ENCODE peak calls at places on chromosomes 5 and 9, in six cellular contexts. M, L, Z, C, Q and F are unnamed samples. For H3K9me3 and H3K4me1, the result is how much of the 10 kb centered on the place peaks cover.

GRCh38 chr9:2026598-2026997 is 11.5 kb downstream of the SMARCA2 start:
- DNase-seq in C (no peak), L (no peak), Q (no peak), Z (no peak), M (no peak), F (no peak)

GRCh38 chr5:133565993-133566392 is 46.3 kb downstream of the FSTL4 start:
- DNase-seq in C (peak), M (no peak), Q (no peak), L (no peak), Z (peak), F (no peak)

GRCh38 chr9:20552874-20553624 is 69.2 kb downstream of the MLLT3 start:
- DNase-seq in Q (no peak), Z (peak), C (no peak), M (no peak), L (no peak), F (no peak)

GRCh38 chr5:57232293-57233033 is 58.6 kb downstream of the GPBP1 start:
- DNase-seq in C (no peak), M (no peak), L (no peak), Z (no peak), Q (no peak), F (no peak)

GRCh38 chr9:20658677-20659473 is 25.2 kb upstream of the FOCAD start:
- DNase-seq in Z (peak), M (no peak), Q (peak), C (no peak), L (no peak), F (no peak)

GRCh38 chr5:40799248-40799647 is 1.1 kb upstream of the PRKAA1 start:
- DNase-seq in Z (peak), M (no peak), L (no peak), C (no peak), Q (no peak), F (no peak)

GRCh38 chr9:99210572-99210971 is 11.2 kb downstream of the ALG2 start:
- DNase-seq in C (no peak), Z (no peak), M (no peak), Q (no peak), L (no peak), F (no peak)

GRCh38 chr5:27466959-27467358 is 428.6 kb upstream of the CDH9 start:
- DNase-seq in Z (no peak), M (no peak), L (no peak), C (no peak), Q (no peak), F (no peak)

GRCh38 chr9:123997665-123998277 is 13.8 kb upstream of the LHX2 start:
- DNase-seq in C (no peak), Z (no peak), M (no peak), L (peak), Q (peak), F (no peak)

GRCh38 chr9:92668746-92669526 is 995 bp downstream of the IPPK start:
- DNase-seq in Z (peak), L (peak), M (no peak), C (peak), Q (peak), F (no peak)

GRCh38 chr9:129323376-129323998 is 145.4 kb upstream of the IER5L start:
- DNase-seq in Z (peak), M (no peak), Q (no peak), L (peak), C (no peak), F (peak)

GRCh38 chr5:24644757-24645156 is at the start of gene CDH10:
- DNase-seq in C (no peak), Q (no peak), Z (peak), M (peak), L (no peak), F (no peak)

GRCh38 chr9:14730367-14730958 is 7.9 kb upstream of the CER1 start:
- DNase-seq in Z (no peak), Q (no peak), M (no peak), C (no peak), L (no peak), F (no peak)

GRCh38 chr9:127347831-127348699 is 48.9 kb upstream of the SLC2A8 start:
- DNase-seq in C (peak), Q (no peak), L (no peak), M (no peak), Z (peak), F (no peak)

GRCh38 chr9:84169240-84169639 is 171.3 kb downstream of the SLC28A3 start:
- DNase-seq in M (no peak), Z (peak), L (no peak), C (no peak), Q (no peak), F (no peak)

GRCh38 chr5:103624748-103625147 is 62.2 kb upstream of the NUDT12 start:
- DNase-seq in L (no peak), Q (no peak), C (no peak), M (no peak), Z (no peak), F (no peak)

GRCh38 chr5:35281613-35282012 is 51.3 kb upstream of the PRLR start:
- DNase-seq in Q (no peak), M (no peak), C (no peak), Z (no peak), L (no peak), F (no peak)

GRCh38 chr9:34986541-34987047 is 3.0 kb upstream of the DNAJB5 start:
- DNase-seq in Z (peak), C (peak), L (no peak), Q (no peak), M (no peak), F (peak)

GRCh38 chr9:29697011-29697410 is 2123.7 kb upstream of the C9orf72 start:
- DNase-seq in M (no peak), Q (no peak), Z (peak), L (no peak), C (no peak), F (no peak)

GRCh38 chr9:82539126-82539525 is 523.8 kb downstream of the RASEF start:
- DNase-seq in Q (no peak), Z (no peak), L (no peak), M (no peak), C (no peak), F (no peak)

GRCh38 chr5:367358-368130 is 46.0 kb downstream of the AHRR start:
- DNase-seq in C (no peak), L (peak), Z (no peak), M (no peak), Q (peak), F (peak)

GRCh38 chr5:72552041-72552557 is 44.9 kb upstream of the ZNF366 start:
- DNase-seq in Z (peak), M (no peak), L (no peak), C (no peak), Q (no peak), F (no peak)

GRCh38 chr9:4740373-4740622 is 704 bp downstream of the AK3 start:
- DNase-seq in L (no peak), M (no peak), C (no peak), Q (no peak), Z (no peak), F (no peak)

GRCh38 chr9:96067004-96067403 is 191.5 kb downstream of the ERCC6L2 start:
- DNase-seq in M (no peak), C (no peak), Q (no peak), Z (no peak), L (peak), F (no peak)

GRCh38 chr5:2817031-2817603 is 65.6 kb upstream of the IRX2 start:
- DNase-seq in Z (no peak), M (no peak), L (no peak), C (no peak), Q (no peak), F (no peak)

GRCh38 chr5:139915834-139916233 is 120.2 kb downstream of the PSD2 start:
- DNase-seq in M (no peak), Q (no peak), L (no peak), C (no peak), Z (no peak), F (no peak)

GRCh38 chr5:68964679-68965078 is 129.1 kb upstream of the SLC30A5 start:
- DNase-seq in M (no peak), C (no peak), Z (no peak), Q (no peak), L (no peak), F (no peak)

GRCh38 chr5:82820188-82820587 is 257.0 kb downstream of the TMEM167A start:
- DNase-seq in M (no peak), C (no peak), L (no peak), Q (no peak), Z (peak), F (no peak)

GRCh38 chr9:15622596-15622995 is 69.8 kb downstream of the CCDC171 start:
- DNase-seq in Q (no peak), L (no peak), C (no peak), Z (peak), M (no peak), F (no peak)

GRCh38 chr9:100098241-100098886 is 436 bp downstream of the ERP44 start:
- DNase-seq in M (no peak), L (no peak), Q (peak), Z (peak), C (peak), F (peak)

GRCh38 chr9:125966456-125966855 is 219.3 kb downstream of the PBX3 start:
- DNase-seq in Q (no peak), M (no peak), L (no peak), Z (no peak), C (no peak), F (no peak)

GRCh38 chr9:19934301-19934868 is 145.5 kb upstream of the SLC24A2 start:
- DNase-seq in C (no peak), Q (peak), M (peak), L (peak), Z (peak), F (no peak)

GRCh38 chr9:35116898-35117551 is 1.4 kb upstream of the ATOSB start:
- DNase-seq in L (peak), Q (peak), Z (peak), C (peak), M (peak), F (peak)

DNA sequence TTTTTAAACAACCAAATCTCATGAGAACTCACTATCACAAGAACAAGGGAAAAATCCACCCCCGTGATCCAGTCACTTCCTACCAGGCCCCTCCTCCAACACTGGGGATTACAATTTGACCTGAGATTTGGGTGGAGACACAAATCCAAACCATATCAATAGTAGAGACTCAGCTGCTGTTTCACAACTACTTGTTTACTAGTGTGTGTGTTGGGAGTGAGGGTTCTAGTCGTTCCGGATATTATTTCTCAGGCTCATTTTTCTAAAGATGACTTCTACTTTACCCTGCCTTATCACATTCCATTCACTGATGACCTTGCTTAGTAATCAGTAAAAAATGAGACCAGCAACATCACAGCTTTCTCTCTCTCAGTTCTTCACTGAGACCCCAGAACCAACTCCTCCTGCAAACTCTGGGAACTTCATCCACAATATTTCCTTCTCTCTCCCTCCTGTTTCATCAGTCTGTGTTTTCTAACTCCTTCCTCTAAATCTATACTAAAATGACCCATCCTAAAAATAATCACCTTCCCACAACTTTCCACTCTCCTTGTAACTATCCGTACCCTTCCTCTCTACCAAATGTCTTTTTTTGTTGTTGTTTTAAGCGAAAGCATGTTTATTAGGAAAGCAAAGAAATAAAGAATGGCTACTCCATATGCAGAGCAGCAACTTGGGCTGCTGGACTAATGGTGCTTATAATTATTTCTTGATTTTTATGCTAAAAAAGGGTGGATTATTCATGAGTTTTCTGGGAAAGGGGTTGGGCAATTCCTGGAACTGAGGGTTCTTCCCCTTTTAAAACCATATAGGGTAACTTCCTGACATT is 121.5 kb upstream of the SPRY4 start:
- DNase-seq in Z (peak), L (no peak), Q (no peak), M (no peak), C (no peak), F (no peak)
- H3K4me3 ChIP-seq in Z (peak), L (no peak), Q (no peak), M (no peak), C (no peak), F (no peak)

DNA sequence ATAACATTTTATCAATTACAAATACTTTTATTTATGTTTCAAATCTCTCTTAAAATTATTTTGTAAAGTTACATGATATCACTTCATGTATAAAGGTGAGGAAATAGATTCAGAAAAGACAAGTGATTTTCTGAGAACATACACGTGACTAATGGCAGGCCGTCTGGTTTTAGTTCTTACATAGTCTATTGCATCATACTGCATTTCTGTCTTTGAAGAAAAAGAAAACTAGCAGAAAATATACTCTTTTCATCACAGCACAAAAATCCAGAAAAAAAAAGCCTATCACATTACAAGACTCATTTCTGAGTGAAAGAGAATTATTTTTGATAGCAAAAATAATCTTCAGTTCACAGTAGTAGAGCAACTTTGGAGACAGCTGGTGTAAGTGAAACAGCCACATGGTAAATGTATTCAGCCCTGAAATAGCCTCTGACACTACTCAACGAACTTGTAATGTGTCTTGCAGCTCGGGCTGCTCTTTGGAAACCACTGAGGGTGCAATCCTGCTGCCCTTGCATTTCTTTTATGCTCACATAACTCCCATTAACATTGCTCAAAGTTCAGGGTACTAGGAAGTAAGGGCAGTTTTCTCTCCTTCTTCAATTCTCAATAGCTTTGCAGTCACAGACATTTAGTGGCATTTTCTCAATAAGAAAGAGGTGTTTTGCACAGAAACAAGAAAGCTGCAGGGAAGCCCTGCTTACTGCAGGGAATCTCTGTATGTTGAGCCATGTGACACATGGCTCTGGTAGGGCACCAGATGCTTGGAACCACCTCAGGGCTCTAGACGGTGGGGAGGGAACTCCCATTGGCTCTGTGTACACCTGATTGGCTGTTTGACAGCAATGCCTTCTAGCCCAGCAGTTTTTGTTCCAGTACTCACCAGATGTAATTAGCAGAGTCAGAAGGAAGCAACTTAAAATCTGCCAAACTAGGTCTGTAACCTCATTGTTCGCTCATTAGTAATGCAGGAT is 845.3 kb upstream of the PTPRD start:
- DNase-seq in M (peak), Q (no peak), L (no peak), C (no peak), Z (no peak), F (no peak)
- H3K9me3 ChIP-seq in M (under half), Q (under half), L (under half), C (under half), Z (under half), F (under half)

DNA sequence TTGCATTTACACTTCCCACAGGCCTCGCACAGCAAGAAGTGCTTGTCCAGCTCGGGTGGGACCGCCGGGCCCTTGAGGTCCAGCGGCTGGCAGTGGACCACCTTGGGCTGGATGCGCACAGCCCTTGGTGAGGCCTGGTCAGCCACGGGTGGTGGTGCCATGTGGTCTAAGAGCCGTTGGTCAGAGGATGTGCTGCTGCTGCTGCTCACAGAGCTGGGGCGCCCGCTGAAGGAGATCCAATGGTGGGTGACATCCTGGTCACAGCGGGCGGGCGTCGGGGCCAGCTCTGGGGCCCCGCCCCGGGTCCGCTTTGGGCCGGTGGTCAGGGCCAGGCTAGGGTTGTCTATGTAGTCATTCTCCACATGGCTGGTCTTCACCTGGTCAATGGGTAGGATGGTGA is 10.2 kb downstream of the SPRY4 start:
- DNase-seq in Z (no peak), Q (no peak), C (no peak), L (no peak), M (no peak), F (no peak)
- H3K4me1 ChIP-seq in Z (under half), Q (under half), C (under half), L (under half), M (under half), F (under half)

GRCh38 chr9:113501821-113502220 is 38.3 kb downstream of the RGS3 start:
- DNase-seq in C (no peak), L (no peak), Z (no peak), M (no peak), Q (no peak), F (no peak)
- H3K4me3 ChIP-seq in C (no peak), L (peak), Z (no peak), M (peak), Q (no peak), F (no peak)

DNA sequence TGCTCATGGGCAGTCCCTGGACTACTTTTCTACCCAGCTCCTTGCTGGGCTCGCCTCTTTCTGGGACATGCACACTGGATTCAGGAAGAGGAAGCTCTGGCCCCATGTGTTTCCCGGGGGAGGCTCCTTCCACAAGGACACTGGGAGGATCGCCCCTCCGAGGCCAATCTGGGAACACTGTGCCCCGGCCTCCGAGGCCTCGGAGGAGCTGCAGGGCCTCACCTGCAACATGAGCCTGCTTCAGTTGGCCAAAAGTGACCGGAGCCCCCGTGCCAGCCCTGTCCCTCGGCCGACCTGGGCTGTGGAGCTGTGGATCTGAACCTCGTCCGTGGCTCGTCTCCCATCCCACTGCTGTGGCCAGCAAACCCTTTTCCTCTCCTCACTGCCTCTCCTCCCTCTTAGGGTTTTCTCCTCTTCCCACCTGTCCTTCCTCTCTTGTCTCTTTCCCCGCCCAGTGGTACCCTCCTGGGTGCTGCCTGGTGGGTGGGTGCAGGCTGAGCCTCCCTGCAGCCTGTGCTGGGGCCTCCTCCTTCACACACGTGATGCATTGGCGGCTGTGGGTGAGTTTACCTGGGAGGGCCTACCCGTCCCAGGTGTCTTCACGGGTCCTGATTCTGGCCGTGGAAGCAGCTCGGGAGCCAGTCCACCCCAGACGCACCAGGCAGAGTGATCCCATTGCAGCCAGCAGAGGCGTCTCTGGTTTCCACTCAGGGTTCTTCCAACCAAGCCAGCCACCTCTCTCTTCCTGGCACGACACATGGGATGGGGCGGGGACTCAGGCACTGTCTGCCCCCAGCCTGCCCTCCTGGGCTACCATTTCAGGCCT is 241.8 kb downstream of the CACNA1B start:
- DNase-seq in Q (no peak), M (no peak), Z (no peak), C (peak), L (peak), F (peak)
- H3K9me3 ChIP-seq in Q (under half), M (half or more), Z (under half), C (under half), L (under half), F (under half)

DNA sequence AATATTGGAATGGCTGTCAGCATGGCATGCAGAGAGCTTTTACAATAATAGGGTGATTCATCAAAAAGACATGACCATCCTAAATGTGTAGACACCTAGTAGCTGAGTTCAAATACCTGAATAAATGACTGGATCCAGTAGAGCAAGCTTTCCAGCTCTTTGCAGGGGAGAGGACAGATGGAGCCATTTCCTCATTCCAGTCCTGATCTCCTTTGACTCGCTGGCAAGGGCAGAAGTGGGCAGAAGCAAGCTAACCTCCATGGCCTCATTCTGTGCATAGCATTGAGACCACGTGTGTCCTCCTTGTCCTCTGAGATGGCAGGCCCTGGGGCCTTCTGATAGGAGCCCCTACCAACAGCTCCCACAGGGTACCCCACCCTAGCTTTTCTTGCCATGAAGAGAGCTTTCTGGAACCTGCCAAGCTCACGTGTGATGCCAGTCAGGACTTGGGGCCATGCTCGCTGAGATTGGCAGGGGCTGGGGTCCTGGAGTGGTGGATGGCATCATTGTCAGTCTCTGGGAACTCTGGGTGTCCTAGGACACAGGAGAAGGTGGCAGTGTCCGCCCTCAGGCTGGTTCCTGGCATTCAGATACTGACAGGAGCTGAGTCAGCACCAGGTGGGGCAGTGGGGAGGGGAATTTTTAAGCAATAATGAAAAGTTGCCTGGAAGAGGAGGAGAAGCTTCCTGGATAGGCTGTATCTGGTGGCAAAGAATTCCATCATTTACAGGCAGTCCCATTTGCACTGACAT is 33.6 kb downstream of the WWC1 start:
- DNase-seq in Z (no peak), M (no peak), Q (peak), L (no peak), C (no peak), F (peak)
- H3K4me1 ChIP-seq in Z (under half), M (under half), Q (under half), L (under half), C (under half), F (half or more)